ENCODE peak calls at places on chromosome 3, in ten cellular contexts. X is NCI-H748 treated with DMSO at 0.1 percent for 48 hours; V is CD4-positive, alpha-beta T cell; L is MCF 10A; D is upper lobe of right lung; K is ascending aorta; G is neural crest cell; E is fibroblast of lung; Q is endothelial cell; I is lung microvascular endothelial cell. U is an unnamed sample.

GRCh38 chr3:143806043-143806442 is 42.2 kb downstream of the SLC9A9 start:
- DNase-seq in L (no peak), K (no peak), V (no peak), I (no peak), X (no peak), E (no peak), D (no peak), Q (no peak), G (no peak), U (no peak)

GRCh38 chr3:127141921-127142730 is 50.8 kb upstream of the PRR23E start:
- DNase-seq in G (no peak), X (peak), Q (no peak), K (no peak), V (no peak), L (peak), E (peak), D (no peak), I (no peak), U (no peak)

GRCh38 chr3:46214751-46215352 is 6.7 kb upstream of the CCR1 start:
- DNase-seq in E (peak), K (no peak), G (no peak), V (no peak), D (peak), I (peak), X (no peak), Q (peak), L (no peak), U (no peak)

GRCh38 chr3:88180398-88180999 is 30.7 kb downstream of the C3orf38 start:
- DNase-seq in E (peak), L (peak), Q (no peak), I (peak), G (no peak), K (no peak), V (peak), X (peak), D (no peak), U (no peak)

GRCh38 chr3:134617608-134618472 is 33.0 kb downstream of the KY start:
- DNase-seq in Q (no peak), V (no peak), L (no peak), K (no peak), X (no peak), E (no peak), I (no peak), G (no peak), D (no peak), U (no peak)

GRCh38 chr3:105865016-105865623 is 3.7 kb downstream of the CBLB start:
- DNase-seq in E (peak), K (no peak), D (no peak), G (no peak), I (peak), X (no peak), L (no peak), Q (no peak), V (no peak), U (no peak)

GRCh38 chr3:69442771-69443197 is 56.9 kb upstream of the FRMD4B start:
- DNase-seq in D (no peak), X (no peak), L (no peak), I (no peak), G (no peak), Q (no peak), K (no peak), V (no peak), E (no peak), U (no peak)

GRCh38 chr3:115975353-115975752 is 352.0 kb downstream of the GAP43 start:
- DNase-seq in D (no peak), X (no peak), E (peak), I (no peak), G (no peak), V (no peak), L (peak), K (no peak), Q (no peak), U (no peak)

GRCh38 chr3:23319913-23320312 is 116.8 kb downstream of the UBE2E2 start:
- DNase-seq in V (no peak), D (no peak), G (no peak), K (no peak), L (no peak), X (no peak), Q (no peak), I (no peak), E (peak), U (no peak)

GRCh38 chr3:24199305-24199704 is 254.2 kb downstream of the NR1D2 start:
- DNase-seq in V (no peak), X (no peak), K (no peak), G (no peak), I (no peak), E (no peak), Q (no peak), D (no peak), L (no peak), U (no peak)

GRCh38 chr3:196203833-196204232 is 7.4 kb downstream of the ZDHHC19 start:
- DNase-seq in G (no peak), L (no peak), Q (no peak), K (no peak), V (no peak), I (no peak), E (no peak), X (no peak), D (no peak), U (no peak)

GRCh38 chr3:54965746-54966145 is 37.9 kb upstream of the LRTM1 start:
- DNase-seq in L (no peak), V (no peak), Q (no peak), E (peak), G (no peak), I (no peak), K (no peak), D (no peak), X (no peak), U (no peak)

GRCh38 chr3:8962226-8962861 is 928 bp downstream of the RAD18 start:
- DNase-seq in D (no peak), I (no peak), K (no peak), L (no peak), G (no peak), E (no peak), Q (no peak), X (no peak), V (no peak), U (no peak)

GRCh38 chr3:148739720-148740119 is 42.0 kb downstream of the AGTR1 start:
- DNase-seq in E (no peak), V (no peak), Q (no peak), G (no peak), K (no peak), L (no peak), X (no peak), I (no peak), D (no peak), U (no peak)

GRCh38 chr3:14819671-14820070 is 909 bp downstream of the FGD5 start:
- DNase-seq in V (no peak), Q (no peak), G (no peak), K (no peak), D (no peak), E (no peak), L (no peak), I (no peak), X (no peak), U (no peak)

GRCh38 chr3:152353578-152353977 is 84.8 kb downstream of the MBNL1 start:
- DNase-seq in G (no peak), L (no peak), I (no peak), K (no peak), D (no peak), V (no peak), X (no peak), E (no peak), Q (no peak), U (no peak)

GRCh38 chr3:4852780-4853748 is 126.2 kb upstream of the BHLHE40 start:
- DNase-seq in V (no peak), E (no peak), L (no peak), Q (no peak), I (peak), G (no peak), K (no peak), D (no peak), X (no peak), U (no peak)

GRCh38 chr3:41418961-41419691 is 219.8 kb downstream of the CTNNB1 start:
- DNase-seq in Q (no peak), V (no peak), K (no peak), G (no peak), L (peak), E (peak), X (no peak), D (no peak), I (peak), U (no peak)

GRCh38 chr3:140629351-140630137 is 48.3 kb upstream of the TRIM42 start:
- DNase-seq in I (peak), K (no peak), G (no peak), X (no peak), D (no peak), V (no peak), E (peak), L (peak), Q (no peak), U (no peak)

GRCh38 chr3:195774917-195775316 is 36.8 kb downstream of the MUC4 start:
- DNase-seq in D (peak), Q (peak), K (no peak), X (peak), I (peak), V (no peak), G (peak), E (peak), L (peak), U (no peak)

GRCh38 chr3:150721285-150722130 is 17.8 kb upstream of the ERICH6 start:
- DNase-seq in L (peak), K (no peak), X (peak), E (peak), V (no peak), Q (no peak), D (no peak), I (peak), G (no peak), U (no peak)